ENCODE peak calls at places on chromosomes 3 and 15, in four cellular contexts. X, O, C and A are unnamed samples. For H3K9me1, the result is how much of the 10 kb centered on the place peaks cover.

GRCh38 chr15:75112278-75112847 is 89.0 kb downstream of the PPCDC start:
- DNase-seq in X (no peak), O (no peak), C (no peak), A (peak)

GRCh38 chr15:79944625-79945024 is 26.4 kb downstream of the BCL2A1 start:
- DNase-seq in X (no peak), O (no peak), C (no peak), A (no peak)

GRCh38 chr15:100890059-100890720 is 10.6 kb downstream of the ALDH1A3 start:
- DNase-seq in X (peak), O (no peak), C (no peak), A (no peak)

GRCh38 chr3:66344846-66345578 is 124.2 kb downstream of the SLC25A26 start:
- DNase-seq in X (no peak), O (no peak), C (no peak), A (no peak)

GRCh38 chr3:65851827-65852226 is 186.9 kb downstream of the MAGI1 start:
- DNase-seq in X (no peak), O (peak), C (peak), A (no peak)

GRCh38 chr15:74209997-74210573 is 7.5 kb upstream of the STRA6 start:
- DNase-seq in X (peak), O (peak), C (no peak), A (no peak)

GRCh38 chr3:193800138-193801043 is 207.4 kb downstream of the OPA1 start:
- DNase-seq in X (peak), O (no peak), C (no peak), A (peak)

GRCh38 chr3:125013095-125013494 is 42.7 kb downstream of the HEG1 start:
- DNase-seq in X (no peak), O (peak), C (no peak), A (no peak)

GRCh38 chr15:39302936-39303335 is 277.9 kb upstream of the THBS1 start:
- DNase-seq in X (no peak), O (no peak), C (no peak), A (no peak)

GRCh38 chr15:35723852-35724251 is 177.9 kb upstream of the DPH6 start:
- DNase-seq in X (no peak), O (no peak), C (no peak), A (no peak)

GRCh38 chr3:43723121-43723734 is 32.5 kb downstream of the ABHD5 start:
- DNase-seq in X (peak), O (peak), C (no peak), A (no peak)

GRCh38 chr15:68316061-68316804 is 38.7 kb downstream of the FEM1B start:
- DNase-seq in X (peak), O (no peak), C (no peak), A (peak)

GRCh38 chr15:43067717-43068461 is 37.9 kb downstream of the UBR1 start:
- DNase-seq in X (no peak), O (peak), C (peak), A (no peak)

GRCh38 chr15:43520138-43520537 is 2.7 kb downstream of the MAP1A start:
- DNase-seq in X (no peak), O (no peak), C (no peak), A (no peak)

GRCh38 chr3:59023612-59024011 is 26.2 kb downstream of the CFAP20DC start:
- DNase-seq in X (no peak), O (no peak), C (no peak), A (no peak)

GRCh38 chr15:45705510-45706473 is 71.0 kb downstream of the SQOR start:
- DNase-seq in X (peak), O (peak), C (peak), A (peak)

DNA sequence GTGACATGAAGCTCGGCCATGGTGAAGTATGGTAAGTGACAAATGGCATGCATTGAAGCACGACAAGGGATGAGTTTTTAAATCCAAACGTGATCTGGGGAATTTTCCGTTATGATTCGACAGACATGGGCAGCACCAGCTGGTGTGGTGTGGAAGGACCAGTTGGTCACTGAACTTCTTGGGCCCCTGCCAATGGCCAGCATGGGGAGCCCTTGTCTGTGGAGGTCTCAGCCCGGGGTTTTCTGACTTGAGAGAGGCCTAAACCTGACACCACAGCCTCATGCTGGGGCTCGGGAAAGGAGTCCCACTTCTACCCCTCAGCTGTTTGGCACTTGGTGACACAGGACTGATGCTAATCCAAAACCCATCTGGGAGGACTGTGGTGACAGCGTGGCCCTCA is 69.3 kb downstream of the ATP1B3 start:
- DNase-seq in X (no peak), O (no peak), C (no peak), A (no peak)
- H3K9me1 ChIP-seq in X (under half), O (under half), C (under half), A (under half)

GRCh38 chr15:92833493-92834271 is 66.4 kb upstream of the CHD2 start:
- DNase-seq in X (no peak), O (no peak), C (no peak), A (no peak)
- H3K9me1 ChIP-seq in X (under half), O (under half), C (under half), A (under half)

GRCh38 chr3:153623834-153624233 is 461.8 kb downstream of the RAP2B start:
- DNase-seq in X (no peak), O (no peak), C (no peak), A (no peak)
- H3K9me1 ChIP-seq in X (under half), O (under half), C (under half), A (under half)

DNA sequence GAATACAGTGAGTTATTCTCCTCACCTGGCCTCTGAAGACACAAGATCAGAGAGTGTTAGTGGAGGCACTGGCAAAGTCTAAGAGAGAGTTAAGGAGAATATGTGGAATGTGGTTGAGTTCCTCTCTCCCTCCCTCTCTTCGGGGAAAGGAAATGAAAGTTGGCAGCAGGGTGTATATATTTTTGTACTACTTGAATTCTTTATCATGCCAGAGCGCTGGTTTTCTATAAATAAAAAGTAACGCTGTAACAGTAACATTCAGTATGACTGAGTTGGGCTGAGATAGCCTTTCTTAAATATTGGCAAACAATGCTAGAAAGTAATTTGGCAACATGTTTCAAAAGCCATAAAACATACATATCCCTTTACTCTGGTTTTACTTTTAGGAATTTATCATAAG is 77.5 kb upstream of the TNFAIP8L3 start:
- DNase-seq in X (peak), O (peak), C (no peak), A (no peak)
- H3K9me1 ChIP-seq in X (under half), O (under half), C (under half), A (under half)

DNA sequence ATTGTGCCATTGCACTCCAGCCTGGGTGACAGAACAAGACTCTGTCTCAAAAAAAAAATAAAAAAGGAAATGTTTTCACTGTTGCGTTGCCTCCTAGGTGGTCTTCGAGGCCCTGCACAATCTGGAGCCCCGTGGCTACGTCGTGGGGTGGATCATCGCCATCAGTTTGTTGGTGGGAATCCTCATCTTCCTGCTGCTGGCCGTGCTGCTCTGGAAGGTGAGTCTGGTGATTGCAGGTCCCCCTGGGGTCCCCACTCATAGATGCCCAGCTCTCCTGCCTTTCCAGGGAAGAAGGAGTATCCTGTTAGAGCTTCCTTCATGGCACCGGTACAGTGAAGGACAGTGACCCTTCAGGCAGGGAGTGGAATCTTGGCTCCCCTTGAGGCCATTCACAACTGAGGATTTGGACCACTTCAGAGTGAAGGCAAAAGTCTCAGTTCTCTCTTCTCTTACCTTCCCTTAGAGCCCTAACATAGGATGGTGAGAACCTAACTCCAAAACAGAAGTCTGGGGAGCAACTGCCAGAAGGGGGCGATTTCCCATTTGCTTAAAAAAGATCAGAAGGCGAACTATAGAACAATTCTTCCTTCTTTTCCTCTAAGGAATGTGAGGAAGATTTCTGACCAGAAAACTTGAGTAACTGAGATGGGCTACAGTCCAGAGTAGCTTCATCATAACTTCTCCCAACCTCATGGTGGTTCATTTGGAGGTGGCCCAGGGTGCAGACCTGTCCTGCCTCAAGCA is 57.8 kb upstream of the CTDSPL start:
- DNase-seq in X (no peak), O (no peak), C (no peak), A (no peak)
- H3K9me1 ChIP-seq in X (under half), O (under half), C (under half), A (under half)